ENCODE peak calls at places on chromosomes 11 and 22, in four cellular contexts. F is endothelial cell, U is GM10248, I is adrenal gland. D is an unnamed sample.
A peak's percentile ranks its signal among the peaks of the same experiment; 100 is the strongest.

GRCh38 chr11:42311504-42311903 is 852.1 kb upstream of the LRRC4C start:
- DNase-seq in F (no peak), U (no peak), I (peak; percentile 19), D (no peak)

GRCh38 chr11:23123766-23124165 is 263.5 kb upstream of the CCDC179 start:
- DNase-seq in I (peak; percentile 54), U (no peak), F (no peak), D (no peak)

GRCh38 chr22:28029201-28029948 is 110.3 kb upstream of the PITPNB start:
- DNase-seq in U (no peak), F (peak; percentile 44), I (peak; percentile 73), D (no peak)

GRCh38 chr11:79515781-79516180 is 75.0 kb upstream of the TENM4 start:
- DNase-seq in I (no peak), U (no peak), F (no peak), D (no peak)

GRCh38 chr11:126597041-126597440 is 241.6 kb downstream of the ST3GAL4 start:
- DNase-seq in I (no peak), F (no peak), U (no peak), D (no peak)

GRCh38 chr11:88521354-88522310 is 184.1 kb upstream of the CTSC start:
- DNase-seq in U (no peak), F (no peak), I (no peak), D (no peak)

GRCh38 chr22:19942886-19943664 is 1.5 kb upstream of the TXNRD2 start:
- DNase-seq in U (peak; percentile 22), I (peak; percentile 67), F (no peak), D (no peak)

GRCh38 chr11:118533769-118534729 is 3.1 kb downstream of the TMEM25 start:
- DNase-seq in F (no peak), I (no peak), U (no peak), D (no peak)

GRCh38 chr11:131118247-131118646 is 202.0 kb upstream of the SNX19 start:
- DNase-seq in F (no peak), I (no peak), U (no peak), D (no peak)

GRCh38 chr11:85810521-85810870 is 445 bp downstream of the SYTL2 start:
- DNase-seq in F (peak; percentile 15), I (no peak), U (no peak), D (no peak)

GRCh38 chr11:128506999-128507591 is 80.3 kb downstream of the ETS1 start:
- DNase-seq in I (peak; percentile 77), U (no peak), F (no peak), D (peak; percentile 77)

GRCh38 chr22:23361676-23362075 is 181.4 kb downstream of the BCR start:
- DNase-seq in U (no peak), I (no peak), F (no peak), D (no peak)

GRCh38 chr22:17807571-17808410 is 33.5 kb upstream of the BID start:
- DNase-seq in F (no peak), I (no peak), U (no peak), D (no peak)

GRCh38 chr11:59891781-59892181 is 13.2 kb downstream of the OOSP3 start:
- DNase-seq in F (peak; percentile 10), U (no peak), I (no peak), D (no peak)

GRCh38 chr11:117010808-117011540 is 87.3 kb downstream of the SIK3 start:
- DNase-seq in U (no peak), F (no peak), I (no peak), D (no peak)

GRCh38 chr11:68044145-68044813 is 5.5 kb downstream of the TCIRG1 start:
- DNase-seq in I (peak; percentile 4), U (no peak), F (no peak), D (no peak)

GRCh38 chr22:18056161-18056666 is 21.6 kb upstream of the PEX26 start:
- DNase-seq in U (peak; percentile 46), F (no peak), I (peak; percentile 73), D (peak; percentile 48)

GRCh38 chr22:22110548-22111266 is 128.1 kb upstream of the TOP3B start:
- DNase-seq in I (peak; percentile 27), U (peak; percentile 87), F (peak; percentile 70), D (no peak)
- TF ChIP-seq CTCF in I (no peak), U (peak; percentile 56), F (peak; percentile 50), D (peak; percentile 51)

GRCh38 chr11:34869425-34869824 is 46.8 kb downstream of the APIP start:
- DNase-seq in I (no peak), U (no peak), F (no peak), D (no peak)
- TF ChIP-seq CTCF in I (no peak), U (no peak), F (peak; percentile 43), D (no peak)

GRCh38 chr11:121323208-121323607 is 30.6 kb downstream of the SC5D start:
- DNase-seq in I (no peak), F (no peak), U (no peak), D (no peak)
- TF ChIP-seq CTCF in I (no peak), F (no peak), U (no peak), D (no peak)

DNA sequence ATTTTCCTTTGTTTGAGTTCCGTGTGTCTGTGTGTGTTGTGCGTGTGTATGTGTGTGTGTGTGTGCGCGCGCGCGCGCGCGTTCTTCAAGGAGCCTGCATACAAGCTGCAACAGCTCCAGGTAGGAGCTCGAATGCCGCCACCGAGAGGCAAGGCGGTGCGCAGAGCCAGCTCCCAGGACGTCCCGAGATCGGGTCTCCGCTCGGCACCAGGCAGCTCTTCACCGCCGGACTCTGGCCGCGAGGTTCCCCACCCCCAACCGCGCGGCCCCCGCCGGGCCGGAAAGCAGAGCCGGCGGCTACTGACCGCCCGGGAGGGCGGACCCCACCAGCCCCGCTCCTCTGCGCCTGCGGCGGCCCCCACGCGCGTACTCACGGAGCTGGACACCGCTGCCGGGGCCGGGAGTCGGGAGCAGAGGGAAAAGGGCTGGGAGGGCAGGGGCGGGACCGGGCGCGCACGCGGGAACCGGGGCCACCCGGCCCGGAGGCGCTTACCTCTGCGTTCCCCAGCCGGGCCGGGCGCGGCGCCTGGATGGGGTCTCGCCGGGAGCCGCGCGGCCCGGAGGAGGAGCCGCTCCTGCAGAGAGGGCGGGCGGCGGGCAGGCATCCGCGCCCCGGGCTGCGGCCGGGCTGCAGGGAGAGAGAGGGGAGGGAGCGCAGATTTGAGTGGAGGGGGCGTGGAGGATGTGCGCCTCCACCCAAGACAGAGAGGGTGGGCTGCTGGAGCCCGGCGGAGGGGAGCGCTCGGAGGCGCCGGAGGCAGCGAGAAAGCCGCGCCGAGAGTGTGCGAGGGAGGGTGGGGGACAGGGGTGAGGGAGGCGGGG is 40.3 kb upstream of the AKIP1 start:
- DNase-seq in F (peak; percentile 62), I (peak; percentile 51), U (peak; percentile 49), D (peak; percentile 75)
- TF ChIP-seq CTCF in F (no peak), I (no peak), U (no peak), D (no peak)

D was measured in Peyer's patch.